ENCODE peak calls at places on chromosomes 5 and 9, in ten cellular contexts. One of them, this sample, is unnamed.

GRCh38 chr9:38652044-38652443 is 31.6 kb upstream of the ANKRD18A start:
- DNase-seq in KG1: no peak
- DNase-seq in endothelial cell: no peak
- DNase-seq in left ventricle myocardium superior: no peak
- DNase-seq in A172: no peak
- DNase-seq in NCI-H774: no peak
- DNase-seq in fibroblast of villous mesenchyme: no peak
- DNase-seq in CD8-positive, alpha-beta memory T cell: no peak
- DNase-seq in KBM-7: no peak
- DNase-seq in T follicular helper cell: no peak
- DNase-seq in this sample: no peak

GRCh38 chr5:137636846-137637515 is 98.9 kb downstream of the KLHL3 start:
- DNase-seq in KG1: no peak
- DNase-seq in endothelial cell: no peak
- DNase-seq in left ventricle myocardium superior: no peak
- DNase-seq in A172: no peak
- DNase-seq in NCI-H774: no peak
- DNase-seq in fibroblast of villous mesenchyme: no peak
- DNase-seq in CD8-positive, alpha-beta memory T cell: no peak
- DNase-seq in KBM-7: no peak
- DNase-seq in T follicular helper cell: no peak
- DNase-seq in this sample: no peak

GRCh38 chr9:108269421-108269820 is 586.4 kb downstream of the ACTL7B start:
- DNase-seq in KG1: no peak
- DNase-seq in endothelial cell: no peak
- DNase-seq in left ventricle myocardium superior: no peak
- DNase-seq in A172: no peak
- DNase-seq in NCI-H774: no peak
- DNase-seq in fibroblast of villous mesenchyme: no peak
- DNase-seq in CD8-positive, alpha-beta memory T cell: no peak
- DNase-seq in KBM-7: no peak
- DNase-seq in T follicular helper cell: no peak
- DNase-seq in this sample: no peak

GRCh38 chr9:70987986-70988385 is 133.4 kb downstream of the TRPM3 start:
- DNase-seq in KG1: no peak
- DNase-seq in endothelial cell: no peak
- DNase-seq in left ventricle myocardium superior: no peak
- DNase-seq in A172: no peak
- DNase-seq in NCI-H774: no peak
- DNase-seq in fibroblast of villous mesenchyme: peak
- DNase-seq in CD8-positive, alpha-beta memory T cell: no peak
- DNase-seq in KBM-7: no peak
- DNase-seq in T follicular helper cell: no peak
- DNase-seq in this sample: no peak

GRCh38 chr5:111348659-111349058 is 124.5 kb downstream of the CAMK4 start:
- DNase-seq in KG1: no peak
- DNase-seq in endothelial cell: no peak
- DNase-seq in left ventricle myocardium superior: no peak
- DNase-seq in A172: no peak
- DNase-seq in NCI-H774: no peak
- DNase-seq in fibroblast of villous mesenchyme: no peak
- DNase-seq in CD8-positive, alpha-beta memory T cell: no peak
- DNase-seq in KBM-7: no peak
- DNase-seq in T follicular helper cell: no peak
- DNase-seq in this sample: no peak

GRCh38 chr9:137455361-137455991 is 3.7 kb downstream of the NSMF start:
- DNase-seq in KG1: no peak
- DNase-seq in endothelial cell: peak
- DNase-seq in left ventricle myocardium superior: no peak
- DNase-seq in A172: no peak
- DNase-seq in NCI-H774: no peak
- DNase-seq in fibroblast of villous mesenchyme: no peak
- DNase-seq in CD8-positive, alpha-beta memory T cell: peak
- DNase-seq in KBM-7: no peak
- DNase-seq in T follicular helper cell: no peak
- DNase-seq in this sample: no peak

GRCh38 chr5:120405923-120406322 is 58.2 kb upstream of the PRR16 start:
- DNase-seq in KG1: no peak
- DNase-seq in endothelial cell: no peak
- DNase-seq in left ventricle myocardium superior: no peak
- DNase-seq in A172: peak
- DNase-seq in NCI-H774: no peak
- DNase-seq in fibroblast of villous mesenchyme: peak
- DNase-seq in CD8-positive, alpha-beta memory T cell: no peak
- DNase-seq in KBM-7: no peak
- DNase-seq in T follicular helper cell: no peak
- DNase-seq in this sample: no peak

GRCh38 chr5:62812653-62813329 is 234.2 kb downstream of the LRRC70 start:
- DNase-seq in KG1: no peak
- DNase-seq in endothelial cell: no peak
- DNase-seq in left ventricle myocardium superior: no peak
- DNase-seq in A172: no peak
- DNase-seq in NCI-H774: no peak
- DNase-seq in fibroblast of villous mesenchyme: no peak
- DNase-seq in CD8-positive, alpha-beta memory T cell: no peak
- DNase-seq in KBM-7: no peak
- DNase-seq in T follicular helper cell: no peak
- DNase-seq in this sample: no peak

GRCh38 chr9:88218721-88219120 is 80.4 kb upstream of the SPATA31C2 start:
- DNase-seq in KG1: no peak
- DNase-seq in endothelial cell: no peak
- DNase-seq in left ventricle myocardium superior: no peak
- DNase-seq in A172: no peak
- DNase-seq in NCI-H774: no peak
- DNase-seq in fibroblast of villous mesenchyme: peak
- DNase-seq in CD8-positive, alpha-beta memory T cell: no peak
- DNase-seq in KBM-7: no peak
- DNase-seq in T follicular helper cell: no peak
- DNase-seq in this sample: no peak

GRCh38 chr5:38796739-38797108 is 49.1 kb upstream of the OSMR start:
- DNase-seq in KG1: no peak
- DNase-seq in endothelial cell: no peak
- DNase-seq in left ventricle myocardium superior: no peak
- DNase-seq in A172: no peak
- DNase-seq in NCI-H774: no peak
- DNase-seq in fibroblast of villous mesenchyme: no peak
- DNase-seq in CD8-positive, alpha-beta memory T cell: no peak
- DNase-seq in KBM-7: no peak
- DNase-seq in T follicular helper cell: no peak
- DNase-seq in this sample: no peak

GRCh38 chr9:87147803-87148202 is 200.5 kb upstream of the GAS1 start:
- DNase-seq in KG1: no peak
- DNase-seq in endothelial cell: no peak
- DNase-seq in left ventricle myocardium superior: no peak
- DNase-seq in A172: no peak
- DNase-seq in NCI-H774: no peak
- DNase-seq in fibroblast of villous mesenchyme: no peak
- DNase-seq in CD8-positive, alpha-beta memory T cell: no peak
- DNase-seq in KBM-7: no peak
- DNase-seq in T follicular helper cell: no peak
- DNase-seq in this sample: no peak

GRCh38 chr5:177605667-177606066 is 5.7 kb downstream of the B4GALT7 start:
- DNase-seq in KG1: no peak
- DNase-seq in endothelial cell: no peak
- DNase-seq in left ventricle myocardium superior: no peak
- DNase-seq in A172: no peak
- DNase-seq in NCI-H774: no peak
- DNase-seq in fibroblast of villous mesenchyme: no peak
- DNase-seq in CD8-positive, alpha-beta memory T cell: no peak
- DNase-seq in KBM-7: no peak
- DNase-seq in T follicular helper cell: no peak
- DNase-seq in this sample: no peak

GRCh38 chr9:87671925-87672324 is 54.0 kb upstream of the CTSL start:
- DNase-seq in KG1: no peak
- DNase-seq in endothelial cell: no peak
- DNase-seq in left ventricle myocardium superior: no peak
- DNase-seq in A172: no peak
- DNase-seq in NCI-H774: no peak
- DNase-seq in fibroblast of villous mesenchyme: no peak
- DNase-seq in CD8-positive, alpha-beta memory T cell: no peak
- DNase-seq in KBM-7: no peak
- DNase-seq in T follicular helper cell: no peak
- DNase-seq in this sample: no peak

GRCh38 chr5:120734033-120734432 is 269.9 kb downstream of the PRR16 start:
- DNase-seq in KG1: no peak
- DNase-seq in endothelial cell: peak
- DNase-seq in left ventricle myocardium superior: peak
- DNase-seq in A172: no peak
- DNase-seq in NCI-H774: no peak
- DNase-seq in fibroblast of villous mesenchyme: no peak
- DNase-seq in CD8-positive, alpha-beta memory T cell: no peak
- DNase-seq in KBM-7: peak
- DNase-seq in T follicular helper cell: no peak
- DNase-seq in this sample: no peak

GRCh38 chr5:132059696-132060500 is 557 bp upstream of the IL3 start:
- DNase-seq in KG1: no peak
- DNase-seq in endothelial cell: no peak
- DNase-seq in left ventricle myocardium superior: peak
- DNase-seq in A172: no peak
- DNase-seq in NCI-H774: no peak
- DNase-seq in fibroblast of villous mesenchyme: no peak
- DNase-seq in CD8-positive, alpha-beta memory T cell: no peak
- DNase-seq in KBM-7: no peak
- DNase-seq in T follicular helper cell: no peak
- DNase-seq in this sample: no peak

GRCh38 chr9:36151306-36152210 is 15.0 kb downstream of the GLIPR2 start:
- DNase-seq in KG1: peak
- DNase-seq in endothelial cell: no peak
- DNase-seq in left ventricle myocardium superior: peak
- DNase-seq in A172: peak
- DNase-seq in NCI-H774: no peak
- DNase-seq in fibroblast of villous mesenchyme: peak
- DNase-seq in CD8-positive, alpha-beta memory T cell: peak
- DNase-seq in KBM-7: peak
- DNase-seq in T follicular helper cell: peak
- DNase-seq in this sample: no peak

GRCh38 chr9:82436480-82436879 is 447.9 kb downstream of the SPATA31D1 start:
- DNase-seq in KG1: no peak
- DNase-seq in endothelial cell: no peak
- DNase-seq in left ventricle myocardium superior: no peak
- DNase-seq in A172: peak
- DNase-seq in NCI-H774: no peak
- DNase-seq in fibroblast of villous mesenchyme: no peak
- DNase-seq in CD8-positive, alpha-beta memory T cell: no peak
- DNase-seq in KBM-7: no peak
- DNase-seq in T follicular helper cell: no peak
- DNase-seq in this sample: no peak

GRCh38 chr5:159010611-159011497 is 88.9 kb downstream of the EBF1 start:
- DNase-seq in KG1: no peak
- DNase-seq in endothelial cell: peak
- DNase-seq in left ventricle myocardium superior: no peak
- DNase-seq in A172: no peak
- DNase-seq in NCI-H774: no peak
- DNase-seq in fibroblast of villous mesenchyme: peak
- DNase-seq in CD8-positive, alpha-beta memory T cell: no peak
- DNase-seq in KBM-7: peak
- DNase-seq in T follicular helper cell: no peak
- DNase-seq in this sample: no peak

GRCh38 chr9:121454972-121455371 is 44.7 kb downstream of the GGTA1 start:
- DNase-seq in KG1: no peak
- DNase-seq in endothelial cell: no peak
- DNase-seq in left ventricle myocardium superior: no peak
- DNase-seq in A172: no peak
- DNase-seq in NCI-H774: no peak
- DNase-seq in fibroblast of villous mesenchyme: no peak
- DNase-seq in CD8-positive, alpha-beta memory T cell: no peak
- DNase-seq in KBM-7: no peak
- DNase-seq in T follicular helper cell: no peak
- DNase-seq in this sample: no peak

GRCh38 chr5:18216016-18216415 is 581.8 kb downstream of the TAF11L14 start:
- DNase-seq in KG1: no peak
- DNase-seq in endothelial cell: no peak
- DNase-seq in left ventricle myocardium superior: no peak
- DNase-seq in A172: no peak
- DNase-seq in NCI-H774: no peak
- DNase-seq in fibroblast of villous mesenchyme: no peak
- DNase-seq in CD8-positive, alpha-beta memory T cell: no peak
- DNase-seq in KBM-7: no peak
- DNase-seq in T follicular helper cell: no peak
- DNase-seq in this sample: no peak

GRCh38 chr9:4490705-4491620 is 695 bp downstream of the SLC1A1 start:
- DNase-seq in KG1: no peak
- DNase-seq in endothelial cell: peak
- DNase-seq in left ventricle myocardium superior: peak
- DNase-seq in A172: no peak
- DNase-seq in NCI-H774: peak
- DNase-seq in fibroblast of villous mesenchyme: peak
- DNase-seq in CD8-positive, alpha-beta memory T cell: no peak
- DNase-seq in KBM-7: no peak
- DNase-seq in T follicular helper cell: no peak
- DNase-seq in this sample: no peak

GRCh38 chr5:88889165-88890069 is 6.4 kb upstream of the MEF2C start:
- DNase-seq in KG1: peak
- DNase-seq in endothelial cell: peak
- DNase-seq in left ventricle myocardium superior: peak
- DNase-seq in A172: no peak
- DNase-seq in NCI-H774: no peak
- DNase-seq in fibroblast of villous mesenchyme: peak
- DNase-seq in CD8-positive, alpha-beta memory T cell: no peak
- DNase-seq in KBM-7: peak
- DNase-seq in T follicular helper cell: no peak
- DNase-seq in this sample: no peak

GRCh38 chr5:89374818-89375521 is 492.0 kb upstream of the MEF2C start:
- DNase-seq in KG1: no peak
- DNase-seq in endothelial cell: no peak
- DNase-seq in left ventricle myocardium superior: no peak
- DNase-seq in A172: no peak
- DNase-seq in NCI-H774: peak
- DNase-seq in fibroblast of villous mesenchyme: no peak
- DNase-seq in CD8-positive, alpha-beta memory T cell: no peak
- DNase-seq in KBM-7: no peak
- DNase-seq in T follicular helper cell: no peak
- DNase-seq in this sample: no peak

This sample was measured in NT2/D1.